ENCODE peak calls at places on chromosome 13, in five cellular contexts. One of them, this sample, is unnamed.

GRCh38 chr13:30705672-30706071 is 29.7 kb upstream of the ALOX5AP start:
- DNase-seq in SK-N-SH: no peak
- DNase-seq in K562: no peak
- DNase-seq in HepG2: no peak
- DNase-seq in H1: no peak
- DNase-seq in this sample: no peak

GRCh38 chr13:109725297-109725696 is 61.1 kb downstream of the IRS2 start:
- DNase-seq in HepG2: no peak
- DNase-seq in H1: no peak
- DNase-seq in K562: no peak
- DNase-seq in SK-N-SH: no peak
- DNase-seq in this sample: no peak

GRCh38 chr13:89212186-89212585 is 1541.0 kb downstream of the SLITRK5 start:
- DNase-seq in H1: no peak
- DNase-seq in HepG2: no peak
- DNase-seq in SK-N-SH: no peak
- DNase-seq in K562: no peak
- DNase-seq in this sample: peak

GRCh38 chr13:76512676-76513277 is 373.4 kb downstream of the KCTD12 start:
- DNase-seq in H1: no peak
- DNase-seq in HepG2: no peak
- DNase-seq in K562: no peak
- DNase-seq in SK-N-SH: peak
- DNase-seq in this sample: no peak

GRCh38 chr13:41785402-41786142 is 175.3 kb downstream of the VWA8 start:
- DNase-seq in H1: no peak
- DNase-seq in K562: no peak
- DNase-seq in HepG2: no peak
- DNase-seq in SK-N-SH: no peak
- DNase-seq in this sample: no peak

GRCh38 chr13:100542546-100543156 is 45.9 kb downstream of the GGACT start:
- DNase-seq in HepG2: peak
- DNase-seq in K562: no peak
- DNase-seq in H1: peak
- DNase-seq in SK-N-SH: no peak
- DNase-seq in this sample: no peak

GRCh38 chr13:101211261-101211660 is 205.0 kb downstream of the NALCN start:
- DNase-seq in HepG2: no peak
- DNase-seq in SK-N-SH: no peak
- DNase-seq in H1: no peak
- DNase-seq in K562: no peak
- DNase-seq in this sample: no peak

GRCh38 chr13:79398915-79399314 is 7.1 kb downstream of the RBM26 start:
- DNase-seq in HepG2: no peak
- DNase-seq in H1: no peak
- DNase-seq in K562: no peak
- DNase-seq in SK-N-SH: no peak
- DNase-seq in this sample: no peak

GRCh38 chr13:50829896-50830295 is 13.6 kb downstream of the DLEU7 start:
- DNase-seq in H1: no peak
- DNase-seq in SK-N-SH: no peak
- DNase-seq in K562: no peak
- DNase-seq in HepG2: no peak
- DNase-seq in this sample: no peak

GRCh38 chr13:110472904-110473563 is 88.5 kb downstream of the RAB20 start:
- DNase-seq in H1: no peak
- DNase-seq in SK-N-SH: no peak
- DNase-seq in HepG2: no peak
- DNase-seq in K562: no peak
- DNase-seq in this sample: no peak

GRCh38 chr13:99484405-99484981 is 16.8 kb upstream of the TM9SF2 start:
- DNase-seq in K562: no peak
- DNase-seq in HepG2: no peak
- DNase-seq in H1: no peak
- DNase-seq in SK-N-SH: no peak
- DNase-seq in this sample: no peak

GRCh38 chr13:112991611-112992010 is 22.6 kb downstream of the MCF2L start:
- DNase-seq in SK-N-SH: no peak
- DNase-seq in HepG2: no peak
- DNase-seq in K562: no peak
- DNase-seq in H1: no peak
- DNase-seq in this sample: no peak

GRCh38 chr13:50140742-50141659 is 125.8 kb downstream of the KCNRG start:
- DNase-seq in K562: no peak
- DNase-seq in HepG2: no peak
- DNase-seq in SK-N-SH: no peak
- DNase-seq in H1: no peak
- DNase-seq in this sample: no peak

GRCh38 chr13:28321751-28322150 is 173.2 kb downstream of the FLT1 start:
- DNase-seq in HepG2: no peak
- DNase-seq in K562: no peak
- DNase-seq in SK-N-SH: no peak
- DNase-seq in H1: no peak
- DNase-seq in this sample: no peak

GRCh38 chr13:31476266-31476665 is 263.1 kb upstream of the RXFP2 start:
- DNase-seq in H1: no peak
- DNase-seq in K562: no peak
- DNase-seq in HepG2: no peak
- DNase-seq in SK-N-SH: peak
- DNase-seq in this sample: no peak

GRCh38 chr13:39618546-39618945 is 15.6 kb upstream of the LHFPL6 start:
- DNase-seq in SK-N-SH: no peak
- DNase-seq in K562: no peak
- DNase-seq in HepG2: no peak
- DNase-seq in H1: no peak
- DNase-seq in this sample: no peak

GRCh38 chr13:109330123-109330522 is 456.3 kb downstream of the IRS2 start:
- DNase-seq in H1: no peak
- DNase-seq in SK-N-SH: no peak
- DNase-seq in HepG2: no peak
- DNase-seq in K562: no peak
- DNase-seq in this sample: no peak

GRCh38 chr13:27659466-27659865 is 37.8 kb downstream of the POLR1D start:
- DNase-seq in HepG2: no peak
- DNase-seq in SK-N-SH: no peak
- DNase-seq in H1: no peak
- DNase-seq in K562: no peak
- DNase-seq in this sample: no peak

GRCh38 chr13:113412440-113412839 is 40.8 kb downstream of the ADPRHL1 start:
- DNase-seq in SK-N-SH: no peak
- DNase-seq in K562: no peak
- DNase-seq in H1: no peak
- DNase-seq in HepG2: no peak
- DNase-seq in this sample: no peak

GRCh38 chr13:30577381-30577780 is 40.3 kb upstream of the USPL1 start:
- DNase-seq in H1: no peak
- DNase-seq in SK-N-SH: no peak
- DNase-seq in K562: no peak
- DNase-seq in HepG2: peak
- DNase-seq in this sample: no peak

GRCh38 chr13:99237981-99238662 is 20.1 kb downstream of the GPR18 start:
- DNase-seq in SK-N-SH: no peak
- DNase-seq in HepG2: no peak
- DNase-seq in K562: no peak
- DNase-seq in H1: no peak
- DNase-seq in this sample: no peak

GRCh38 chr13:58043971-58044370 is 412.4 kb downstream of the PCDH17 start:
- DNase-seq in H1: no peak
- DNase-seq in K562: no peak
- DNase-seq in HepG2: no peak
- DNase-seq in SK-N-SH: no peak
- DNase-seq in this sample: no peak

GRCh38 chr13:33744589-33745369 is 73.2 kb upstream of the RFC3 start:
- DNase-seq in H1: no peak
- DNase-seq in SK-N-SH: no peak
- DNase-seq in K562: no peak
- DNase-seq in HepG2: no peak
- DNase-seq in this sample: no peak

GRCh38 chr13:30805603-30806011 is 70.3 kb downstream of the ALOX5AP start:
- DNase-seq in SK-N-SH: peak
- DNase-seq in K562: no peak
- DNase-seq in HepG2: peak
- DNase-seq in H1: no peak
- DNase-seq in this sample: no peak

GRCh38 chr13:112972867-112973576 is 4.0 kb downstream of the MCF2L start:
- DNase-seq in K562: no peak
- DNase-seq in HepG2: no peak
- DNase-seq in SK-N-SH: no peak
- DNase-seq in H1: no peak
- DNase-seq in this sample: no peak

GRCh38 chr13:85864963-85865530 is 65.8 kb upstream of the SLITRK6 start:
- DNase-seq in HepG2: peak
- DNase-seq in H1: no peak
- DNase-seq in SK-N-SH: peak
- DNase-seq in K562: no peak
- DNase-seq in this sample: peak

GRCh38 chr13:72379581-72379980 is 347.8 kb downstream of the MZT1 start:
- DNase-seq in H1: no peak
- DNase-seq in HepG2: no peak
- DNase-seq in K562: no peak
- DNase-seq in SK-N-SH: no peak
- DNase-seq in this sample: no peak
- TF ChIP-seq JUND in H1: no peak
- TF ChIP-seq JUND in HepG2: no peak
- TF ChIP-seq JUND in K562: no peak
- TF ChIP-seq JUND in SK-N-SH: no peak
- TF ChIP-seq JUND in this sample: no peak

DNA sequence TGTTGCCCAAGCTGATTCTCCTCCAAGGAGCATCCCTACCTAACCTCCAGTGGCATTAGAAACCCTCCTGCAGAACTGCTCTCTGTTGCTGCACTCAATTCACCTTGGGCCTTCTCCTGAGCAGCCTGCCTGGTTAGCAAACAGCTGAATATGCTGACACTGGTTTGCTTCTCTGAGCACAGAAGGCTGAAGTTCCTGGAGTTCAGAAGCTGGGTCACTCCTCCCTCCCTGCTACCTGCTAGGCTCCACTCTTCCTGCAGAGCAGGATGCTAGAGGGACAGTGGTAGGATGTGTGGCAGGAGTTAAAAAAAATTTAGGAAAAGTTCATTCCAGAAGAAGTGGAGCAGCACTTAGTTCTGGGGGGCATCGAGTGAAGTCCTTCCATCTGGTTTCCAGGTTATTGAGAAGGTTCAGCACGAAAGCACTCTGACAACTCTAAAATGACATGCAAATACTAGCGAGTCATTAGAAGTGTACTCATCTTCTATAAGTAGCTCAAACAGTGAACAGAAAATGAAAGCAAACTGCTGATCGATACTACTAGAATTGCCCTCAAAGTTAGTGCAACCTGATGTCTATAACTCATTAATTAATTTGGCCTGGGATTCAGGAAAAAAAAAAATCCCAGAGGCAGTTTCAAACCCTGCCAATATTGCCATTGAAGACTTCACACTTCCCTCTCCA is 293.7 kb downstream of the POU4F1 start:
- DNase-seq in H1: no peak
- DNase-seq in K562: no peak
- DNase-seq in HepG2: no peak
- DNase-seq in SK-N-SH: no peak
- DNase-seq in this sample: no peak
- TF ChIP-seq JUND in H1: no peak
- TF ChIP-seq JUND in K562: no peak
- TF ChIP-seq JUND in HepG2: no peak
- TF ChIP-seq JUND in SK-N-SH: no peak
- TF ChIP-seq JUND in this sample: no peak

GRCh38 chr13:36986462-36987240 is 12.5 kb downstream of the ALG5 start:
- DNase-seq in K562: no peak
- DNase-seq in H1: no peak
- DNase-seq in HepG2: no peak
- DNase-seq in SK-N-SH: no peak
- DNase-seq in this sample: no peak

GRCh38 chr13:36979361-36980040 is 19.6 kb downstream of the ALG5 start:
- DNase-seq in K562: no peak
- DNase-seq in H1: no peak
- DNase-seq in SK-N-SH: no peak
- DNase-seq in HepG2: no peak
- DNase-seq in this sample: no peak

GRCh38 chr13:36981156-36981743 is 17.9 kb downstream of the ALG5 start:
- DNase-seq in SK-N-SH: peak
- DNase-seq in HepG2: peak
- DNase-seq in K562: peak
- DNase-seq in H1: no peak
- DNase-seq in this sample: no peak
- TF ChIP-seq JUND in SK-N-SH: no peak
- TF ChIP-seq JUND in HepG2: no peak
- TF ChIP-seq JUND in K562: no peak
- TF ChIP-seq JUND in H1: no peak
- TF ChIP-seq JUND in this sample: no peak

GRCh38 chr13:63345835-63346234 is 1930.2 kb upstream of the PCDH20 start:
- DNase-seq in SK-N-SH: no peak
- DNase-seq in H1: no peak
- DNase-seq in K562: no peak
- DNase-seq in HepG2: no peak
- DNase-seq in this sample: peak

GRCh38 chr13:63344711-63345110 is 1929.1 kb upstream of the PCDH20 start:
- DNase-seq in K562: no peak
- DNase-seq in H1: no peak
- DNase-seq in SK-N-SH: no peak
- DNase-seq in HepG2: no peak
- DNase-seq in this sample: no peak
- TF ChIP-seq JUND in K562: no peak
- TF ChIP-seq JUND in H1: no peak
- TF ChIP-seq JUND in SK-N-SH: no peak
- TF ChIP-seq JUND in HepG2: no peak
- TF ChIP-seq JUND in this sample: no peak

DNA sequence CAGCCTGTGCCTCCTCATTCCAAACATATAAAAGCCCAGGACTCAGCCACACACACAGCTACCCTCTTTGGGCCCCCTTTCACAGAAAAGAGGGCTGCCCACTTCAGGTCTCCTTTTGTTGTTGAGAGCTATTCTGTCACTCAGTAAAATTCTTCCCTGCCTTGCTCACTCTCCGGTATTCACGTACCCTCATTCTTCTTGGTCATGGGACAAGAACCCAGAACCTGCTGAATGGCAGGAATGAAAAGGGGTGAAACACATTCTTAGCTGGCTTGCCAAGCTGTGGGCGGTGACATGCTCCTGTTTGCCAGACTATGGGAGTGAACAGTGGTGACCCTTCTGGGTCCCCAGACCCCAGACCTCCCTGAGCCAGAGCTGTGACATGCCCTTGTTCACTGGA is 338.0 kb upstream of the ATXN8OS start:
- DNase-seq in SK-N-SH: no peak
- DNase-seq in H1: no peak
- DNase-seq in HepG2: no peak
- DNase-seq in K562: no peak
- DNase-seq in this sample: peak
- TF ChIP-seq JUND in SK-N-SH: no peak
- TF ChIP-seq JUND in H1: no peak
- TF ChIP-seq JUND in HepG2: no peak
- TF ChIP-seq JUND in K562: no peak
- TF ChIP-seq JUND in this sample: no peak